ENCODE peak calls at places on chromosomes 3 and 15, in five cellular contexts. Z, W, E, K and I are unnamed samples.
A peak's percentile ranks its signal among the peaks of the same experiment; 100 is the strongest.

GRCh38 chr15:88543065-88543776 is 3.3 kb downstream of the DET1 start:
- DNase-seq in Z (no peak), W (no peak), E (no peak), K (no peak), I (no peak)

GRCh38 chr3:140153736-140154135 is 218.8 kb downstream of the CLSTN2 start:
- DNase-seq in Z (no peak), W (no peak), E (no peak), K (no peak), I (no peak)

GRCh38 chr3:158702815-158703481 is 29.3 kb downstream of the RARRES1 start:
- DNase-seq in Z (no peak), W (no peak), E (peak; percentile 79), K (no peak), I (no peak)

GRCh38 chr3:11944052-11944673 is 60.0 kb upstream of the SYN2 start:
- DNase-seq in Z (peak; percentile 20), W (no peak), E (peak; percentile 50), K (no peak), I (no peak)

GRCh38 chr3:31687020-31687802 is 154.5 kb downstream of the STT3B start:
- DNase-seq in Z (no peak), W (no peak), E (no peak), K (no peak), I (no peak)

GRCh38 chr3:37301980-37302379 is 127.6 kb upstream of the LRRFIP2 start:
- DNase-seq in Z (no peak), W (no peak), E (no peak), K (no peak), I (no peak)

GRCh38 chr3:196202516-196202970 is 8.7 kb downstream of the ZDHHC19 start:
- DNase-seq in Z (peak; percentile 62), W (peak; percentile 63), E (peak; percentile 94), K (no peak), I (no peak)

GRCh38 chr15:100373037-100373896 is 31.5 kb upstream of the ADAMTS17 start:
- DNase-seq in Z (no peak), W (no peak), E (no peak), K (no peak), I (no peak)

GRCh38 chr3:9397911-9398714 is 698 bp downstream of the SETD5 start:
- DNase-seq in Z (peak; percentile 62), W (peak; percentile 70), E (peak; percentile 45), K (peak; percentile 38), I (peak; percentile 54)

GRCh38 chr3:175605851-175606250 is 746.7 kb downstream of the NAALADL2 start:
- DNase-seq in Z (no peak), W (no peak), E (peak; percentile 23), K (no peak), I (no peak)

GRCh38 chr15:66004618-66005262 is 135.4 kb downstream of the RAB11A start:
- DNase-seq in Z (peak; percentile 43), W (no peak), E (peak; percentile 44), K (peak; percentile 34), I (peak; percentile 37)

GRCh38 chr3:12944849-12945248 is 103.5 kb upstream of the RPL32 start:
- DNase-seq in Z (no peak), W (no peak), E (no peak), K (no peak), I (no peak)

GRCh38 chr3:32421185-32421584 is 29.5 kb downstream of the CMTM7 start:
- DNase-seq in Z (no peak), W (no peak), E (no peak), K (no peak), I (no peak)

GRCh38 chr3:13853978-13854296 is 25.9 kb downstream of the WNT7A start:
- DNase-seq in Z (no peak), W (no peak), E (no peak), K (no peak), I (peak; percentile 13)

GRCh38 chr15:38205502-38206235 is 47.0 kb upstream of the SPRED1 start:
- DNase-seq in Z (no peak), W (no peak), E (no peak), K (no peak), I (no peak)

GRCh38 chr3:78814893-78815562 is 952.8 kb downstream of the ROBO1 start:
- DNase-seq in Z (no peak), W (no peak), E (no peak), K (no peak), I (no peak)

GRCh38 chr3:162134571-162134970 is 638.0 kb downstream of the OTOL1 start:
- DNase-seq in Z (no peak), W (no peak), E (peak; percentile 24), K (no peak), I (peak; percentile 23)

GRCh38 chr3:9301798-9302197 is 52.4 kb upstream of the SRGAP3 start:
- DNase-seq in Z (no peak), W (no peak), E (no peak), K (no peak), I (no peak)

GRCh38 chr3:134065252-134065651 is 35.5 kb upstream of the SLCO2A1 start:
- DNase-seq in Z (no peak), W (no peak), E (no peak), K (no peak), I (no peak)

DNA sequence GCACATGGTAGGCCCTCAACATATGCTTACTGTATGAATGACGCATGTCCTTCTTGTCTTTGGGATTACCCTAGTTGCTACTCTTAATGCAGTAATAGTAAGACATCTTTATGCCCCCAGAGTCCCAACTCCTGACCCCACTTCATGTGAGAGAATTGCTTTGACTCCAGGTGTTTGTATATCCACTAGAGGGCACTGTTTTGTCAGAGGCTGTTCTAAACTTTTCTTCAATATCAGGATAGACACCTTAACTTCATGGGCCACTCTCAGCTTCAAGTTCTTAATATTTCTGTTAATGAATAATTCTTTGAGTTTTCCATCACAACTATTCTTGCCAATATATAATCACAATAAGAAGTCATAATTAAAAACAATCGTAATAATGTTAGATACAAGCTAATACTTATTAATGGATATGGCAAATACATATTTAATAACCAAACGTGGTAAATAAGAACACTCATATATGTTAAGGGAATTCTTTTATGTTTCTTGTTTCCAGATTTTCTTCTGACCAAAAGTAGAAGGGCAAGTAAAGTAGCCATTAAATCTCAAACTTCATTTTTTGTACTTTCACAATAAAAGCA is 337.2 kb upstream of the DNAJC19 start:
- DNase-seq in Z (no peak), W (no peak), E (peak; percentile 38), K (peak; percentile 57), I (peak; percentile 2)
- TF ChIP-seq CTCF in Z (peak; percentile 22), W (peak; percentile 57), E (peak; percentile 63), K (peak; percentile 94), I (peak; percentile 54)

GRCh38 chr15:52680041-52680391 is 828 bp upstream of the ATOSA start:
- DNase-seq in Z (no peak), W (no peak), E (peak; percentile 33), K (peak; percentile 45), I (no peak)

GRCh38 chr15:52679232-52680040 is at the start of gene ATOSA:
- DNase-seq in Z (peak; percentile 94), W (peak; percentile 96), E (peak; percentile 90), K (peak; percentile 93), I (peak; percentile 94)

GRCh38 chr15:52678036-52678467 is 1.1 kb downstream of the ATOSA start:
- DNase-seq in Z (peak; percentile 79), W (peak; percentile 80), E (peak; percentile 70), K (peak; percentile 76), I (peak; percentile 80)

GRCh38 chr15:52677593-52677992 is 1.6 kb downstream of the ATOSA start:
- DNase-seq in Z (no peak), W (no peak), E (no peak), K (no peak), I (no peak)

DNA sequence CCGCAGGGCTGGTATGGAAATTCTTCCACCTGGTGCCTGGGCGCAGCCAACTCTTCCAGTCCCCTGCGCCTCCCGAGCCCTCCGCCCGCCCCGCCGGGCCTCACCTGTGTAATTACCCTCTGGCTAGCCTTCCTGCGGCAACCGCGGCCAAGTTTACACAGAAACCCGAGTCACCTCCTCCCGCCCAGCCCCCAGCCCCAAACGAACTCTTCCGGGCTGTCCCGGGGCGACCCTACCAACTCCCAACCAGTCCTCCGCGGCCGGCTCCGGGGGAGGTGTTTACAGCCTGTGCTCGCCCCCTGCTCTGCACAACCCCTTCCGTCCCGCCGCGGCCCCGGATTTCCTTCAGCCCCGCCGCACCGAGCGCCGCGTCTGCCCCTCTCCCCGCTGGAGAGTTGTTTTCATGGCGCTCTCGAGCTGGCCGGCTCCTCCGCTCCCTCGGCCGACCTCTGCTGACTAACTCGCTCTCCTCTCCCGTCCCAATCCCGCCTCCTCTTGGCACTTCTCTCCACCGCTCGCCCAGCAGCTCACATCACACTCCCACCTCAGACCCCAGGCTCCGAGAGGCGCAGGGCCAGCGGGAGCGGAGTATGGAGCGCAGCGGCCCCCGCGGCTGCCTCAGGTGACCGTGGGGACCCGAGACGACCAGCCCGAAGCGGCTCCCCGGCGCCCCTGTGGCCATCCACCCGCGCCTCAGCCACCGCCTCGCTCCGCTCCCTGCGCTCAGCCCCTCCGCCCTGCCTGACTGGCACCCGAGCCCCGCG is 538 bp downstream of the ATOSA start:
- DNase-seq in Z (peak; percentile 68), W (peak; percentile 89), E (peak; percentile 72), K (peak; percentile 66), I (peak; percentile 74)
- TF ChIP-seq CTCF in Z (no peak), W (no peak), E (peak; percentile 36), K (no peak), I (no peak)

DNA sequence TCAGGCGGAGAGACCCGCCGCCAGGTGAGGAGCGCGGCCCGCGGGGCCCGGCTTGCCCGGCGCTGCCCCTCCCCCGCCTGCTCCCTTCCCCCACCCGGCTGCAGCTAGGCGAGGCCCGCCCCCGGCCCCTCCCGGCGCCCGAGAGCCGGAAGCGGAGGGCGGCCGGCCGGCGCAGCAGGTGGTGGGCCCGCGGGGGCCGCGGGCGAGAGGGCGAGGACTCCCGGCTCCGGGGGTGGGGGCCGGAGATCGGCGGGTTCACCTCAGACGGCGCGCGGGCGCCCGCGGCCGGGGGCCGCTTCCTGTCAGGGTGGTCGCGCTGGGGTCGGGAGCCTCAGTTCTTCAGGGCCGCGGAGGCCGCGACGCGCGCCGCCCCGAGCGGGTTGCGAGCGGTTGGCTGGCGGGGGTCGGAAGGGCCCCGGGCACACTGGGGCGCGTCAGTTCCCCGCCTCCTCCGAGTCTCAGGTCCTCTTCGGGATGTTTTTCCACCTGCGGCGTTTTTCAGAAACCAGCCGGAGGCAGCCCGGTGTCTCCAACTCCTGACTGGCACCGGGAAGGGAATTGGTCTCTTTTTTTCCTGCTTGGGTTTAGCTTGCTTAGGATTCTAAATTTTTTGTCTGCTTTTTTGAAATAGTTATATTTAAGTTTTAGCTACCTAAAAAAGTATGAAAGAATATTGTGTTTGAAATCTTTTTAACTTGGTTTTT is 462 bp downstream of the ZFAND6 start:
- DNase-seq in Z (peak; percentile 45), W (no peak), E (peak; percentile 33), K (peak; percentile 86), I (peak; percentile 72)
- TF ChIP-seq CTCF in Z (no peak), W (no peak), E (no peak), K (no peak), I (no peak)

DNA sequence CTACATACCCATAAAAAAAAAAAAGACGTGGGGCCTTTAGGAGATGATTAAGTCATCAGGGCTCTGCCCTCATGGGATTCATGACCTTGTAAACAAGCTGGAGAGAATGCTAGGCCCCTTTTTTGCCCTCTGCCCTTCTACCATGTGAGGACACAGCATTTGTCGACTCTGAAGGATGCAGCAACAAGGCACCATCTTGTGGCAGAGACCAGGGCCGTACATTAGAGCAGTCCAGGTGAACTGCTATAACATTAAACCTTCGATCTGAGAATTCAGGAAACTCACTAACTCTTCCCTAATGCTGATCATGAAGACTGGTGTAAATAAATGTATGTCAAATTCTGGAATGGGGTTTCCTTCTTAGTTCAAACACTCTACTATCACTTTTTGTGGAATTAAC is 30.7 kb upstream of the SIAH2 start:
- DNase-seq in Z (no peak), W (no peak), E (no peak), K (peak; percentile 4), I (no peak)
- TF ChIP-seq CTCF in Z (no peak), W (no peak), E (no peak), K (peak; percentile 58), I (no peak)

GRCh38 chr15:92902020-92902419 is 1.9 kb downstream of the CHD2 start:
- DNase-seq in Z (no peak), W (no peak), E (peak; percentile 60), K (no peak), I (no peak)
- TF ChIP-seq CTCF in Z (no peak), W (no peak), E (no peak), K (no peak), I (no peak)